ENCODE peak calls at places on chromosomes 5 and 9, in seven cellular contexts. D is AG04449; H is lung; A is small intestine; I is CD4-positive, CD25-positive, alpha-beta regulatory T cell; F is naive thymus-derived CD4-positive, alpha-beta T cell; W is cardiac muscle cell. B is an unnamed sample.

GRCh38 chr9:72592501-72593403 is 71.3 kb downstream of the TMC1 start:
- DNase-seq in D (no peak), H (no peak), A (peak; percentile 69), I (peak; percentile 73), F (peak; percentile 60), W (peak; percentile 65), B (peak; percentile 32)

GRCh38 chr5:67752357-67752708 is 463.2 kb upstream of the PIK3R1 start:
- DNase-seq in D (no peak), H (no peak), A (no peak), I (no peak), F (no peak), W (no peak), B (no peak)

GRCh38 chr5:75037106-75037505 is 15.3 kb downstream of the GCNT4 start:
- DNase-seq in D (peak; percentile 51), H (peak; percentile 49), A (peak; percentile 35), I (no peak), F (no peak), W (no peak), B (no peak)

GRCh38 chr9:72352911-72353388 is 12.1 kb downstream of the ZFAND5 start:
- DNase-seq in D (no peak), H (no peak), A (no peak), I (no peak), F (no peak), W (no peak), B (no peak)

GRCh38 chr5:16345454-16345853 is 120.1 kb downstream of the ZNF622 start:
- DNase-seq in D (no peak), H (no peak), A (no peak), I (no peak), F (no peak), W (no peak), B (no peak)

GRCh38 chr9:121439016-121439415 is 60.6 kb downstream of the GGTA1 start:
- DNase-seq in D (no peak), H (no peak), A (no peak), I (no peak), F (no peak), W (no peak), B (no peak)

GRCh38 chr9:30978000-30978399 is 1406.4 kb upstream of the ACO1 start:
- DNase-seq in D (no peak), H (no peak), A (no peak), I (no peak), F (no peak), W (no peak), B (no peak)

GRCh38 chr9:124675261-124676158 is 95.6 kb downstream of the NR6A1 start:
- DNase-seq in D (no peak), H (no peak), A (no peak), I (peak; percentile 15), F (no peak), W (no peak), B (no peak)

GRCh38 chr5:96219580-96220281 is 213.3 kb downstream of the PCSK1 start:
- DNase-seq in D (no peak), H (no peak), A (no peak), I (no peak), F (no peak), W (no peak), B (no peak)

DNA sequence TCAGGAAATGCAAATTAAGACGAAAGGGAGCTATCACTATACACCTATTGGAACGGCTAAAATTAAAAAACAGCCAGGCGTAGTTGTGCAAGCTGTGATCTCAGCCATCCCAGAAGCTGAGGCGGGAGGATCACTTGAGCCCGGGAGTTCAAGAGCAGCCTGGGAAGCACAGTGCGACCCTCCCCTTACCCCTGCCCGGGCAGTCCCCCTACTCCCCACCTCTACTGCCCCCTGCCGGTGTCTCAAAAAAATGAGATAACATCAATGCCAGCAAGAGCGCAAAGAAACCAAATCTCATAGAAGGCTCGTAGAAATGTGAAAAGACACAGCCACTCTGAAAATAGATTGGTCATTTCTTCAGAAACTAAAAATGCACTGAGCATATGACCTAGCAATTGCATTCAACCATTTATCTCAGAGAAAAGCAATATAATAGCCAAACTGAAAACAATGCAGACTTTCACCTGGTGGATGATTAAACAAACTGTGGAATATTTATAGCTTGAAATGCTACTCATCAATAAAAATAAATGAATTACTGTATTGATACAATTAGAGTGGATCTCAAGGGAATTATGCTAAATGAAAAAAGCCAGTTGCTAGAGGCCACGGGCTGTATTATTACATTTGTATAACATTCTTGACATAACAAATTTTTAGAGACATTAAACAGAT is 20.6 kb downstream of the OR2V2 start:
- DNase-seq in D (no peak), H (no peak), A (no peak), I (peak; percentile 44), F (no peak), W (peak; percentile 43), B (no peak)
- H3K4me3 ChIP-seq in D (no peak overlapping the region), H (no peak overlapping the region), A (no peak overlapping the region), I (no peak overlapping the region), F (no peak overlapping the region), W (no peak overlapping the region), B (no peak overlapping the region)

DNA sequence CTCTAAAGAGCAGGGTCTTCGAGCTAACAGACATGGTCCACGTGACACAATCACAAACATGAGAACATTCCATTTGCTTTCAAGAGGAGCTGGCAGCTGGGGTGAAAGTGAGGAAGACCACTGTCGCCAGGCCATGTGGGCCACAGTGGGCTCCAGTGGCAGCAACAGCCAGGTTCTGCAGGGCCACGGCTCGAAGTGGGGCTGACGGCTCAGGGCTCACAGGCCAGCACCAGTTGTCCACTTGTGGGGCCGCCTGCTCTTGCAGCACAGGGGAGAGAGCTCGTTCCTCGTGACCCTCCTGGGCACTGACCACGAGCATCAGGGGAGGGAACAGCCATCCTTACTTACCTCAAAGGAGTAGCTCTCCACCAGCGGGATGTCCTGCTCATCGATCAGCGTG is 2.0 kb downstream of the ZMYND19 start:
- DNase-seq in D (no peak), H (no peak), A (no peak), I (no peak), F (no peak), W (no peak), B (no peak)
- H3K4me3 ChIP-seq in D (no peak overlapping the region), H (no peak overlapping the region), A (no peak overlapping the region), I (no peak overlapping the region), F (no peak overlapping the region), W (no peak overlapping the region), B (no peak overlapping the region)

GRCh38 chr5:107653685-107654084 is 17.1 kb downstream of the EFNA5 start:
- DNase-seq in D (no peak), H (no peak), A (no peak), I (no peak), F (no peak), W (no peak), B (no peak)

GRCh38 chr5:107654827-107655226 is 15.9 kb downstream of the EFNA5 start:
- DNase-seq in D (no peak), H (no peak), A (no peak), I (no peak), F (no peak), W (no peak), B (no peak)

GRCh38 chr5:107651326-107651725 is 19.4 kb downstream of the EFNA5 start:
- DNase-seq in D (no peak), H (no peak), A (no peak), I (no peak), F (no peak), W (no peak), B (no peak)

GRCh38 chr5:107655836-107656235 is 14.9 kb downstream of the EFNA5 start:
- DNase-seq in D (no peak), H (no peak), A (no peak), I (no peak), F (no peak), W (no peak), B (no peak)

DNA sequence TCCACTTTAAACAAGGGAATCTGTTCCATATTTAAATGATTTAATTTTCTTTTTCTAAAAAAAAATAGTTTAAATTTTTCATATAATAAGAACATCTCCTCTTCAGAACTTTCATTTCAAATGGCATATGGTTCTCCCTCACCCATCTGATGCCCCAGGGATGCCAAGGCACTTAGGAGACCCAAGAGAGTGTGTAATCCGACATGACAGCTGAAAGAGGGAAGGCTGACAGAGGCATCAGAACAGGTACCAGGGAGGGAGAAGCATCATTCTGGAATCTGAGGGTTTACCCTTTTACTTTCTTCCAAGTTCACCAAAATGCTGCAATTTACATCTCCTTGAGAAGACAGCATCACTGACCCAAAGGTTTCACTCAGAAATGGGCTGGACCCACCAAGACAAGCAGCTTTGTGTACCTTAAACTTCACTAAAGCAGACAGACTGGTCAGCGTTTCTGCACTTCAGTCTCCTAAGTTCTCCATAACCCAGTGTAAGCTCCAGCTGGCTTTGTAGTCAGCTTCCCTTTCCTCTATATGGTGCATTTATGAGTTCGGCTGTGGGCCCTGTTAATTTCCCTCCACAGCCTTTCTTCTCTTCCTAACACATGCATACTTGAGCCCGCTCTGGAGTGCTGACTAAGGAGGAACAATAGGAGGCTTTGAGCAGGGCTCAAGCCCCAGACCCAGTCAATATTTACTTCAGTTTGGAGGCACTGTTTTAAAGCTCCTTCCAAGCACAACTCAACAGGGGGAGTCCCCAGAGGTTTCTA is 17.7 kb downstream of the EFNA5 start:
- DNase-seq in D (no peak), H (no peak), A (no peak), I (no peak), F (no peak), W (no peak), B (no peak)
- H3K4me3 ChIP-seq in D (no peak overlapping the region), H (no peak overlapping the region), A (no peak overlapping the region), I (no peak overlapping the region), F (no peak overlapping the region), W (no peak overlapping the region), B (no peak overlapping the region)

GRCh38 chr5:1003296-1003937 is 5.2 kb upstream of the NKD2 start:
- DNase-seq in D (no peak), H (peak; percentile 42), A (peak; percentile 63), I (peak; percentile 35), F (peak; percentile 41), W (no peak), B (no peak)
- H3K4me3 ChIP-seq in D (no peak overlapping the region), H (no peak overlapping the region), A (no peak overlapping the region), I (no peak overlapping the region), F (no peak overlapping the region), W (no peak overlapping the region), B (no peak overlapping the region)

DNA sequence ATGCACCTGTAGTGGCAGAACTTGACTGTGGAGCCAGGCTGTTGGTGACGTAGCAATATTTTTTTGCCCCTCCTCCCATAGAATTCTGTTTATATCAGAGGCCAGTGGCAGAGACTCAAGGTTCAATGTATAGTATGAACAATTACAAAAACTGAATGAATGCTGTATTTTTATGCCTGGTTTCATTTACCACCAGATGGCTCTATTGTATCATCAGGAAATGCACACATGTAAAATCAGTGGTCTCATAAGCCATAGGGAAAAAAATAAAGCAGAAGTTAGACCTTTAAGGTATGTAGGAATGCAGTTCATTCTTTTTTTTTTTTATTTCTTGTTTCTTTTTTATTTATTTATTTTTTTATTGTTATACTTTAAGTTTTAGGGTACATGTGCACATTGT is 43.6 kb downstream of the CCDC192 start:
- DNase-seq in D (no peak), H (no peak), A (peak; percentile 40), I (peak; percentile 8), F (peak; percentile 6), W (no peak), B (no peak)
- H3K4me3 ChIP-seq in D (no peak overlapping the region), H (no peak overlapping the region), A (no peak overlapping the region), I (no peak overlapping the region), F (no peak overlapping the region), W (no peak overlapping the region), B (no peak overlapping the region)